ENCODE peak calls at places on chromosomes 3 and 15, in six cellular contexts. P is naive thymus-derived CD4-positive, alpha-beta T cell; I is lung; T is posterior vena cava; H is activated CD8-positive, alpha-beta memory T cell treated with anti-CD3 and anti-CD28 coated beads for 24 hours; D is ecto neural progenitor cell. W is an unnamed sample.
A peak's percentile ranks its signal among the peaks of the same experiment; 100 is the strongest.

GRCh38 chr15:29934251-29934650 is 112.0 kb upstream of the TJP1 start:
- DNase-seq in P (no peak), I (no peak), T (no peak), H (no peak), D (no peak), W (no peak)

GRCh38 chr15:99504823-99505551 is 60.8 kb upstream of the MEF2A start:
- DNase-seq in P (no peak), I (no peak), T (no peak), H (no peak), D (no peak), W (peak; percentile 7)

GRCh38 chr15:71002321-71002720 is 109.7 kb downstream of the LRRC49 start:
- DNase-seq in P (no peak), I (no peak), T (no peak), H (no peak), D (no peak), W (no peak)

GRCh38 chr3:98734737-98735136 is 28.4 kb upstream of the ST3GAL6 start:
- DNase-seq in P (no peak), I (no peak), T (no peak), H (no peak), D (no peak), W (no peak)

GRCh38 chr3:127585163-127585812 is 5.2 kb downstream of the TPRA1 start:
- DNase-seq in P (no peak), I (no peak), T (no peak), H (no peak), D (no peak), W (no peak)

GRCh38 chr3:84126160-84126559 is 832.6 kb upstream of the CADM2 start:
- DNase-seq in P (no peak), I (no peak), T (peak; percentile 75), H (no peak), D (no peak), W (no peak)

GRCh38 chr3:6542795-6543194 is 318.1 kb upstream of the GRM7 start:
- DNase-seq in P (no peak), I (no peak), T (no peak), H (no peak), D (no peak), W (no peak)

GRCh38 chr3:197573048-197573767 is 17.4 kb upstream of the BDH1 start:
- DNase-seq in P (no peak), I (no peak), T (no peak), H (peak; percentile 26), D (no peak), W (no peak)

GRCh38 chr3:98697225-98697624 is 65.9 kb upstream of the ST3GAL6 start:
- DNase-seq in P (no peak), I (no peak), T (no peak), H (no peak), D (no peak), W (no peak)

GRCh38 chr3:46849686-46850467 is 13.4 kb downstream of the MYL3 start:
- DNase-seq in P (no peak), I (no peak), T (peak; percentile 56), H (peak; percentile 52), D (peak; percentile 46), W (no peak)

GRCh38 chr3:140500473-140500872 is 177.4 kb upstream of the TRIM42 start:
- DNase-seq in P (no peak), I (no peak), T (no peak), H (no peak), D (no peak), W (peak; percentile 57)

GRCh38 chr3:157290761-157291160 is 130.8 kb upstream of the CCNL1 start:
- DNase-seq in P (no peak), I (no peak), T (no peak), H (no peak), D (no peak), W (no peak)

GRCh38 chr15:62779041-62779810 is 263.3 kb upstream of the TPM1 start:
- DNase-seq in P (no peak), I (no peak), T (no peak), H (no peak), D (no peak), W (no peak)

GRCh38 chr3:44055951-44056350 is 185.7 kb upstream of the TOPAZ1 start:
- DNase-seq in P (no peak), I (no peak), T (no peak), H (no peak), D (no peak), W (no peak)

GRCh38 chr15:54789377-54789776 is 407.4 kb downstream of the RSL24D1 start:
- DNase-seq in P (no peak), I (no peak), T (no peak), H (no peak), D (no peak), W (no peak)

GRCh38 chr3:112115161-112115739 is 17.8 kb downstream of the GCSAM start:
- DNase-seq in P (no peak), I (no peak), T (no peak), H (no peak), D (no peak), W (no peak)

GRCh38 chr15:73941044-73941443 is 14.8 kb downstream of the LOXL1 start:
- DNase-seq in P (no peak), I (no peak), T (peak; percentile 84), H (no peak), D (no peak), W (no peak)

W was measured in esophagus muscularis mucosa.